ENCODE peak calls at places on chromosome 12, in six cellular contexts. P, F, W, X, U and N are unnamed samples.
A peak's percentile ranks its signal among the peaks of the same experiment; 100 is the strongest.

GRCh38 chr12:4133636-4134433 is 139.7 kb upstream of the CCND2 start:
- DNase-seq in W (no peak), P (no peak), U (no peak), F (no peak), X (no peak), N (peak; percentile 71)

GRCh38 chr12:52032431-52032796 is 18.8 kb upstream of the NR4A1 start:
- DNase-seq in X (peak; percentile 17), U (peak; percentile 16), W (no peak), F (no peak), P (no peak), N (no peak)

GRCh38 chr12:68304626-68305025 is 27.5 kb downstream of the MDM1 start:
- DNase-seq in U (no peak), F (no peak), W (no peak), X (no peak), P (no peak), N (no peak)

GRCh38 chr12:106113042-106113441 is 25.7 kb downstream of the NUAK1 start:
- DNase-seq in W (peak; percentile 27), F (peak; percentile 70), X (no peak), P (no peak), U (no peak), N (no peak)

GRCh38 chr12:129871991-129872969 is 31.5 kb downstream of the TMEM132D start:
- DNase-seq in P (no peak), F (no peak), U (peak; percentile 21), X (no peak), W (no peak), N (peak; percentile 75)

GRCh38 chr12:54412348-54412747 is 6.7 kb downstream of the ITGA5 start:
- DNase-seq in P (no peak), F (no peak), U (no peak), X (no peak), W (no peak), N (peak; percentile 39)

GRCh38 chr12:6161124-6161882 is 36.8 kb upstream of the VWF start:
- DNase-seq in P (no peak), W (no peak), U (no peak), F (no peak), X (peak; percentile 22), N (no peak)

GRCh38 chr12:76030378-76031080 is 1.0 kb downstream of the PHLDA1 start:
- DNase-seq in W (peak; percentile 40), X (peak; percentile 24), F (no peak), P (peak; percentile 64), U (no peak), N (no peak)

GRCh38 chr12:63870838-63871237 is 26.3 kb downstream of the SRGAP1 start:
- DNase-seq in X (no peak), F (no peak), U (no peak), W (no peak), P (no peak), N (no peak)

GRCh38 chr12:8037947-8038346 is 5.4 kb downstream of the FOXJ2 start:
- DNase-seq in X (no peak), U (no peak), W (no peak), F (no peak), P (no peak), N (no peak)

GRCh38 chr12:5123921-5124320 is 80.2 kb downstream of the KCNA5 start:
- DNase-seq in P (no peak), F (no peak), W (no peak), X (no peak), U (no peak), N (no peak)

GRCh38 chr12:106118278-106118820 is 20.4 kb downstream of the NUAK1 start:
- DNase-seq in W (no peak), X (no peak), F (no peak), U (no peak), P (no peak), N (no peak)

GRCh38 chr12:123129651-123130050 is 21.2 kb downstream of the PITPNM2 start:
- DNase-seq in F (no peak), P (no peak), X (no peak), U (no peak), W (no peak), N (no peak)

GRCh38 chr12:87870493-87870892 is 158.7 kb downstream of the C12orf50 start:
- DNase-seq in P (no peak), U (no peak), F (no peak), X (no peak), W (no peak), N (no peak)

GRCh38 chr12:52713960-52714886 is 10.9 kb upstream of the KRT77 start:
- DNase-seq in U (no peak), W (no peak), P (no peak), F (no peak), X (no peak), N (peak; percentile 79)

GRCh38 chr12:64669270-64669842 is 59.1 kb downstream of the RASSF3 start:
- DNase-seq in W (no peak), P (peak; percentile 68), F (no peak), X (no peak), U (no peak), N (no peak)

GRCh38 chr12:108857158-108857407 is 300 bp downstream of the SSH1 start:
- DNase-seq in F (no peak), P (no peak), W (no peak), X (no peak), U (no peak), N (no peak)

GRCh38 chr12:52082668-52082987 is 3.1 kb downstream of the SMIM41 start:
- DNase-seq in F (no peak), W (no peak), X (no peak), U (no peak), P (no peak), N (no peak)

GRCh38 chr12:27818421-27818918 is 38.4 kb upstream of the MANSC4 start:
- DNase-seq in U (no peak), P (no peak), X (no peak), W (no peak), F (no peak), N (no peak)